ENCODE peak calls at places on chromosomes 6 and 20, in seven cellular contexts. W, U, V, F, X, D and J are unnamed samples. For H3K9me3 and H3K27me3, the result is how much of the 10 kb centered on the place peaks cover.

GRCh38 chr6:41723178-41723935 is 12.1 kb downstream of the TFEB start:
- DNase-seq in W (no peak), U (peak), V (peak), F (peak), X (peak), D (peak), J (peak)

GRCh38 chr6:38933426-38933825 is 115.2 kb upstream of the GLP1R start:
- DNase-seq in W (no peak), U (no peak), V (peak), F (no peak), X (no peak), D (peak), J (no peak)

GRCh38 chr6:123589973-123590372 is 46.8 kb downstream of the TRDN start:
- DNase-seq in W (no peak), U (no peak), V (no peak), F (no peak), X (no peak), D (no peak), J (no peak)

GRCh38 chr6:113859349-113860164 is 2.4 kb downstream of the MARCKS start:
- DNase-seq in W (no peak), U (peak), V (peak), F (no peak), X (peak), D (peak), J (no peak)

GRCh38 chr20:25676164-25676809 is 20.4 kb downstream of the ZNF337 start:
- DNase-seq in W (no peak), U (no peak), V (peak), F (peak), X (no peak), D (peak), J (no peak)

GRCh38 chr6:136161950-136162349 is 88.2 kb downstream of the MTFR2 start:
- DNase-seq in W (no peak), U (no peak), V (no peak), F (no peak), X (no peak), D (no peak), J (no peak)

GRCh38 chr6:133774356-133774755 is 114.6 kb upstream of the TCF21 start:
- DNase-seq in W (no peak), U (no peak), V (no peak), F (no peak), X (peak), D (peak), J (no peak)

GRCh38 chr6:162922816-162923215 is 195.0 kb downstream of the PACRG start:
- DNase-seq in W (no peak), U (no peak), V (no peak), F (no peak), X (no peak), D (no peak), J (no peak)

GRCh38 chr6:16244446-16244845 is 6.1 kb downstream of the GMPR start:
- DNase-seq in W (no peak), U (peak), V (no peak), F (no peak), X (no peak), D (peak), J (no peak)

GRCh38 chr6:43492673-43493072 is 15.3 kb downstream of the TJAP1 start:
- DNase-seq in W (no peak), U (no peak), V (no peak), F (no peak), X (peak), D (peak), J (no peak)

GRCh38 chr6:118786696-118787453 is 107.1 kb upstream of the ASF1A start:
- DNase-seq in W (no peak), U (no peak), V (no peak), F (no peak), X (no peak), D (no peak), J (no peak)

GRCh38 chr6:26216886-26217713 is 129.9 kb downstream of the HFE start:
- DNase-seq in W (no peak), U (peak), V (peak), F (no peak), X (no peak), D (peak), J (peak)

GRCh38 chr6:167793421-167793820 is 33.3 kb upstream of the AFDN start:
- DNase-seq in W (no peak), U (no peak), V (no peak), F (no peak), X (no peak), D (no peak), J (peak)

GRCh38 chr6:1485678-1486077 is 96.3 kb downstream of the FOXF2 start:
- DNase-seq in W (no peak), U (no peak), V (peak), F (peak), X (peak), D (peak), J (no peak)

GRCh38 chr20:750801-751200 is 17.5 kb downstream of the SLC52A3 start:
- DNase-seq in W (no peak), U (no peak), V (peak), F (no peak), X (no peak), D (no peak), J (no peak)

GRCh38 chr6:5302220-5302946 is 41.1 kb downstream of the FARS2 start:
- DNase-seq in W (no peak), U (no peak), V (no peak), F (no peak), X (no peak), D (no peak), J (no peak)

GRCh38 chr6:21026576-21027273 is 492.5 kb downstream of the CDKAL1 start:
- DNase-seq in W (no peak), U (no peak), V (no peak), F (no peak), X (no peak), D (peak), J (no peak)

GRCh38 chr6:82589509-82590206 is 226.0 kb downstream of the TPBG start:
- DNase-seq in W (no peak), U (no peak), V (peak), F (peak), X (peak), D (peak), J (no peak)

GRCh38 chr6:157148391-157149323 is 174.7 kb downstream of the TMEM242 start:
- DNase-seq in W (no peak), U (peak), V (no peak), F (peak), X (peak), D (peak), J (no peak)

GRCh38 chr6:127606131-127606562 is 29.2 kb downstream of the C6orf58 start:
- DNase-seq in W (no peak), U (no peak), V (peak), F (no peak), X (no peak), D (peak), J (no peak)

GRCh38 chr6:56144538-56145324 is 102.6 kb downstream of the COL21A1 start:
- DNase-seq in W (no peak), U (no peak), V (no peak), F (no peak), X (peak), D (peak), J (no peak)

GRCh38 chr6:100463685-100464161 is 998 bp downstream of the SIM1 start:
- DNase-seq in W (peak), U (no peak), V (no peak), F (no peak), X (peak), D (no peak), J (no peak)

GRCh38 chr6:9532621-9533557 is 882.0 kb downstream of the TFAP2A start:
- DNase-seq in W (no peak), U (no peak), V (no peak), F (no peak), X (no peak), D (no peak), J (no peak)

GRCh38 chr6:3119040-3119723 is 671 bp downstream of the BPHL start:
- DNase-seq in W (no peak), U (no peak), V (peak), F (no peak), X (no peak), D (peak), J (no peak)

GRCh38 chr6:106446983-106447382 is 86.5 kb downstream of the CRYBG1 start:
- DNase-seq in W (no peak), U (no peak), V (peak), F (no peak), X (no peak), D (no peak), J (no peak)

GRCh38 chr20:58692579-58693225 is at the start of gene NPEPL1:
- DNase-seq in W (no peak), U (peak), V (peak), F (no peak), X (peak), D (peak), J (peak)

GRCh38 chr20:32051720-32052089 is 337 bp upstream of the HCK start:
- DNase-seq in W (no peak), U (no peak), V (no peak), F (no peak), X (no peak), D (no peak), J (no peak)

GRCh38 chr6:35388772-35389352 is 46.5 kb downstream of the PPARD start:
- DNase-seq in W (no peak), U (no peak), V (no peak), F (no peak), X (no peak), D (no peak), J (no peak)

GRCh38 chr6:75204959-75205775 is 686 bp downstream of the COL12A1 start:
- DNase-seq in W (no peak), U (no peak), V (peak), F (peak), X (peak), D (peak), J (peak)

GRCh38 chr20:47432251-47433210 is 69.2 kb upstream of the NCOA3 start:
- DNase-seq in W (no peak), U (no peak), V (no peak), F (no peak), X (no peak), D (no peak), J (peak)

GRCh38 chr6:32288426-32288825 is 64.6 kb upstream of the NOTCH4 start:
- DNase-seq in W (no peak), U (no peak), V (no peak), F (no peak), X (no peak), D (no peak), J (no peak)

GRCh38 chr6:7431594-7432390 is 42.2 kb downstream of the RIOK1 start:
- DNase-seq in W (no peak), U (no peak), V (no peak), F (no peak), X (peak), D (peak), J (no peak)

GRCh38 chr6:101779051-101779844 is 385.7 kb downstream of the GRIK2 start:
- DNase-seq in W (no peak), U (no peak), V (no peak), F (no peak), X (no peak), D (peak), J (no peak)

GRCh38 chr6:121800047-121800446 is 364.6 kb downstream of the GJA1 start:
- DNase-seq in W (no peak), U (no peak), V (no peak), F (no peak), X (peak), D (no peak), J (no peak)
- H3K9me3 ChIP-seq in W (under half), U (under half), V (under half), F (under half), X (under half), D (under half), J (under half)

GRCh38 chr20:56808732-56809131 is 179.6 kb downstream of the TFAP2C start:
- DNase-seq in W (no peak), U (no peak), V (no peak), F (no peak), X (no peak), D (no peak), J (no peak)
- H3K27me3 ChIP-seq in W (under half), U (half or more), V (under half), F (under half), X (under half), D (under half), J (under half)

GRCh38 chr20:51711426-51711825 is 56.8 kb downstream of the ATP9A start:
- DNase-seq in W (no peak), U (no peak), V (no peak), F (no peak), X (no peak), D (no peak), J (no peak)

GRCh38 chr20:51710503-51710902 is 57.7 kb downstream of the ATP9A start:
- DNase-seq in W (no peak), U (no peak), V (no peak), F (no peak), X (no peak), D (no peak), J (no peak)

GRCh38 chr20:51713213-51713598 is 55.0 kb downstream of the ATP9A start:
- DNase-seq in W (no peak), U (no peak), V (no peak), F (no peak), X (no peak), D (no peak), J (no peak)

GRCh38 chr20:51715028-51715872 is 52.9 kb downstream of the ATP9A start:
- DNase-seq in W (no peak), U (no peak), V (no peak), F (no peak), X (peak), D (no peak), J (no peak)

GRCh38 chr20:51712501-51713212 is 55.5 kb downstream of the ATP9A start:
- DNase-seq in W (no peak), U (no peak), V (peak), F (no peak), X (peak), D (peak), J (no peak)
- TF ChIP-seq CTCF in W (no peak), U (no peak), V (peak), F (peak), X (peak), D (peak), J (no peak)

DNA sequence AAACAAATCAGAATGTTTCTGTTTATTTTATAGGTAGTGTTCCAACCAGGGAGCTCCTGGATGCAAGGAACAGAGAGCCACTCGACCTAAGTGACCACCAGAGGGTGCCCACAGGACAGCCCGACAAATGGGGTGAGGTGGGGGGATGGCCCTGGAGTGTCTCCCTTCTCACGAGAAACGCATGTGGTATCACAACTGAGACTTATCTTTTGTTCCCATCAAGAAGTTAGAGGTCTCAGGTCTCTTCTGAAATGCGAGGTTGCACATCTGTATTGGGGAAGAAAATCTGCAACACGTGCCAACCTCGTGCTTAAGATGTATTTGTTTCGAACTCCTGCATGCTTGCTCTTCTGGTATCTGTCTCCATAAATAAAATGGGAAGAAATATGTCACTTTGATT is 104.0 kb downstream of the ISM1 start:
- DNase-seq in W (no peak), U (no peak), V (peak), F (no peak), X (no peak), D (peak), J (no peak)
- H3K9me3 ChIP-seq in W (under half), U (under half), V (under half), F (under half), X (under half), D (under half), J (under half)

DNA sequence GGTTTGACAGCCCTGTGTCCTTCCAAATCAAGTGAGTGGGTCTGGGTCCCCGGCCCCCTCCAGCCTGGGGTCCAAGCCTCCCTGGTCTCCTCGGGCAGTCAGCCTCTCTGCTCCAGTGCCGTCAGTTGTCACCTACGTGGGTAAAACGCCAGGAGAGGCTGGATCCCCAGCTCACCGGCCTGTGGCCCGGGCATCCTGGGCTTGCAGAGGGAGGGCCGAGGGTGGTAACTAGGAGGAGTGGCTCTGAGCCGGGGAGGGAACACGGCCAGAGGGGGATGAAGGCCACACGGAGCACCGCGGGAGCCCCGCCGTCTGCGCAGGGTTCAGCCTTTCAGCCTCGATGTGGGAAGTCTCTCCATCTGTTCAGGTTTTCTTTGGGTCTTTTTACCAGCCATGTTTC is 29.5 kb upstream of the BHLHE23 start:
- DNase-seq in W (no peak), U (peak), V (no peak), F (no peak), X (no peak), D (no peak), J (no peak)
- H3K27me3 ChIP-seq in W (under half), U (half or more), V (half or more), F (under half), X (half or more), D (under half), J (under half)

DNA sequence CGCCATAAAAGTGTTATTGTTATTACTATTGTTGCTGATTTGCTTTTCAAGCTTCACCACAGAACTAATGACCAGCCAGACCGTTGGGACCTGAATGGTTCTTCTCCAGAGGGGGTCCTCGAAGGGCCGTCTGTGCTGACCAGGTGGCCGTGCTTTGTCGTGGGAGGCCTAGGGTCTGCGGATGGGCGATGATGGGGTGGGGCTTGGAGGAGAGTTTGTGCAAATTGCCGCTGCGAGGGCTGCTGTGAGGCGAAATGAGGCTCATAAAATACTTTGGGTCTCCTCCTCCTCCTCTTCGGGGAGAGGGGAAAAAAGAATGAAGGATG is 6.0 kb upstream of the ZBTB22 start:
- DNase-seq in W (no peak), U (no peak), V (no peak), F (no peak), X (no peak), D (no peak), J (no peak)
- TF ChIP-seq CTCF in W (no peak), U (no peak), V (no peak), F (no peak), X (no peak), D (no peak), J (no peak)

GRCh38 chr20:55740076-55740475 is 265.2 kb downstream of the CBLN4 start:
- DNase-seq in W (no peak), U (no peak), V (no peak), F (no peak), X (no peak), D (no peak), J (no peak)

GRCh38 chr20:55744896-55745295 is 260.4 kb downstream of the CBLN4 start:
- DNase-seq in W (no peak), U (no peak), V (peak), F (no peak), X (no peak), D (no peak), J (no peak)

GRCh38 chr20:55746723-55747122 is 258.6 kb downstream of the CBLN4 start:
- DNase-seq in W (no peak), U (no peak), V (no peak), F (no peak), X (no peak), D (no peak), J (no peak)

DNA sequence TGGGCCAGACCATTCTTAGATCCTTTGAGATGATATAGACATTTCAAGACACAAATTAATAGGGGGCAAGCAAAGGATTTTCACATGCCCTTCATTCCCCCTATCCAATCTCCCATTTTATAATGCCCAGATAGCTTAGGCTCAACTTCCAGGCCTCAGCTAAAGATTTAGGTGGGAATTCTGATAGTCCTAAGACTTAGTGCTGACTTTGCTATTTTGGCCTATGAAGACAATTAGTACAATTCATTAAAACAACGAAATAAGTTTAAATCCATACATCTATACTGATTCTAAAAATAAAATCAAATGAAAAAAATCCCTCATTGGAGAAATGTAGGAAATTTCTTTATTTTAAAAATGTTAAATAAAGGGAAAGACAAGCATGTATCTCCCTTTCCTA is 259.5 kb downstream of the CBLN4 start:
- DNase-seq in W (no peak), U (no peak), V (no peak), F (no peak), X (no peak), D (no peak), J (no peak)
- H3K9me3 ChIP-seq in W (under half), U (under half), V (under half), F (under half), X (under half), D (under half), J (under half)

GRCh38 chr20:43187476-43188233 is 2.1 kb downstream of the PTPRT start:
- DNase-seq in W (no peak), U (peak), V (peak), F (no peak), X (peak), D (peak), J (peak)
- H3K27me3 ChIP-seq in W (under half), U (half or more), V (under half), F (under half), X (under half), D (half or more), J (under half)